ENCODE peak calls at places on chromosomes 6 and 20, in eight cellular contexts. One of them, this sample, is unnamed.

GRCh38 chr20:23193985-23194384 is 107.9 kb upstream of the CD93 start:
- DNase-seq in choroid plexus epithelial cell: no peak
- DNase-seq in astrocyte of the spinal cord: no peak
- DNase-seq in LHCN-M2: peak; percentile 18
- DNase-seq in AG09309: no peak
- DNase-seq in endothelial cell: no peak
- DNase-seq in mesendoderm: peak; percentile 58
- DNase-seq in GM03348: no peak
- DNase-seq in this sample: peak; percentile 33

GRCh38 chr6:104795363-104795762 is 64.4 kb downstream of the HACE1 start:
- DNase-seq in choroid plexus epithelial cell: no peak
- DNase-seq in astrocyte of the spinal cord: no peak
- DNase-seq in LHCN-M2: no peak
- DNase-seq in AG09309: no peak
- DNase-seq in endothelial cell: no peak
- DNase-seq in mesendoderm: peak; percentile 75
- DNase-seq in GM03348: no peak
- DNase-seq in this sample: no peak

GRCh38 chr6:151772436-151772835 is 35.0 kb upstream of the ESR1 start:
- DNase-seq in choroid plexus epithelial cell: no peak
- DNase-seq in astrocyte of the spinal cord: no peak
- DNase-seq in LHCN-M2: peak; percentile 31
- DNase-seq in AG09309: no peak
- DNase-seq in endothelial cell: no peak
- DNase-seq in mesendoderm: no peak
- DNase-seq in GM03348: no peak
- DNase-seq in this sample: no peak

GRCh38 chr20:57381596-57382503 is 9.3 kb upstream of the RBM38 start:
- DNase-seq in choroid plexus epithelial cell: peak; percentile 84
- DNase-seq in astrocyte of the spinal cord: peak; percentile 74
- DNase-seq in LHCN-M2: peak; percentile 57
- DNase-seq in AG09309: peak; percentile 31
- DNase-seq in endothelial cell: peak; percentile 87
- DNase-seq in mesendoderm: peak; percentile 78
- DNase-seq in GM03348: peak; percentile 90
- DNase-seq in this sample: peak; percentile 79

GRCh38 chr6:159875194-159875593 is 15.6 kb upstream of the MAS1 start:
- DNase-seq in choroid plexus epithelial cell: no peak
- DNase-seq in astrocyte of the spinal cord: no peak
- DNase-seq in LHCN-M2: no peak
- DNase-seq in AG09309: no peak
- DNase-seq in endothelial cell: no peak
- DNase-seq in mesendoderm: peak; percentile 14
- DNase-seq in GM03348: no peak
- DNase-seq in this sample: no peak

GRCh38 chr6:24883618-24884017 is 52.1 kb downstream of the RIPOR2 start:
- DNase-seq in choroid plexus epithelial cell: peak; percentile 53
- DNase-seq in astrocyte of the spinal cord: peak; percentile 56
- DNase-seq in LHCN-M2: peak; percentile 53
- DNase-seq in AG09309: peak; percentile 75
- DNase-seq in endothelial cell: no peak
- DNase-seq in mesendoderm: no peak
- DNase-seq in GM03348: peak; percentile 45
- DNase-seq in this sample: no peak

GRCh38 chr6:68427630-68428029 is 207.5 kb upstream of the ADGRB3 start:
- DNase-seq in choroid plexus epithelial cell: peak; percentile 58
- DNase-seq in astrocyte of the spinal cord: peak; percentile 71
- DNase-seq in LHCN-M2: peak; percentile 67
- DNase-seq in AG09309: no peak
- DNase-seq in endothelial cell: no peak
- DNase-seq in mesendoderm: no peak
- DNase-seq in GM03348: no peak
- DNase-seq in this sample: no peak

GRCh38 chr20:34300809-34301586 is 2.2 kb downstream of the AHCY start:
- DNase-seq in choroid plexus epithelial cell: no peak
- DNase-seq in astrocyte of the spinal cord: no peak
- DNase-seq in LHCN-M2: no peak
- DNase-seq in AG09309: no peak
- DNase-seq in endothelial cell: no peak
- DNase-seq in mesendoderm: peak; percentile 58
- DNase-seq in GM03348: peak; percentile 20
- DNase-seq in this sample: no peak

GRCh38 chr6:27224729-27225128 is 22.8 kb upstream of the PRSS16 start:
- DNase-seq in choroid plexus epithelial cell: no peak
- DNase-seq in astrocyte of the spinal cord: no peak
- DNase-seq in LHCN-M2: no peak
- DNase-seq in AG09309: no peak
- DNase-seq in endothelial cell: no peak
- DNase-seq in mesendoderm: no peak
- DNase-seq in GM03348: no peak
- DNase-seq in this sample: no peak

GRCh38 chr6:148200302-148200701 is 142.3 kb upstream of the SASH1 start:
- DNase-seq in choroid plexus epithelial cell: peak; percentile 7
- DNase-seq in astrocyte of the spinal cord: no peak
- DNase-seq in LHCN-M2: no peak
- DNase-seq in AG09309: no peak
- DNase-seq in endothelial cell: no peak
- DNase-seq in mesendoderm: no peak
- DNase-seq in GM03348: no peak
- DNase-seq in this sample: no peak

GRCh38 chr6:30263734-30264133 is 50.5 kb upstream of the TRIM26 start:
- DNase-seq in choroid plexus epithelial cell: peak; percentile 59
- DNase-seq in astrocyte of the spinal cord: peak; percentile 38
- DNase-seq in LHCN-M2: peak; percentile 60
- DNase-seq in AG09309: no peak
- DNase-seq in endothelial cell: no peak
- DNase-seq in mesendoderm: peak; percentile 63
- DNase-seq in GM03348: peak; percentile 51
- DNase-seq in this sample: peak; percentile 35

GRCh38 chr6:138103876-138104275 is 3.3 kb downstream of the PERP start:
- DNase-seq in choroid plexus epithelial cell: no peak
- DNase-seq in astrocyte of the spinal cord: no peak
- DNase-seq in LHCN-M2: no peak
- DNase-seq in AG09309: no peak
- DNase-seq in endothelial cell: no peak
- DNase-seq in mesendoderm: no peak
- DNase-seq in GM03348: no peak
- DNase-seq in this sample: no peak

GRCh38 chr6:118912646-118913045 is 18.7 kb downstream of the ASF1A start:
- DNase-seq in choroid plexus epithelial cell: no peak
- DNase-seq in astrocyte of the spinal cord: no peak
- DNase-seq in LHCN-M2: no peak
- DNase-seq in AG09309: no peak
- DNase-seq in endothelial cell: no peak
- DNase-seq in mesendoderm: no peak
- DNase-seq in GM03348: no peak
- DNase-seq in this sample: no peak

GRCh38 chr6:69816569-69816968 is 19.8 kb upstream of the LMBRD1 start:
- DNase-seq in choroid plexus epithelial cell: no peak
- DNase-seq in astrocyte of the spinal cord: no peak
- DNase-seq in LHCN-M2: no peak
- DNase-seq in AG09309: no peak
- DNase-seq in endothelial cell: no peak
- DNase-seq in mesendoderm: peak; percentile 66
- DNase-seq in GM03348: no peak
- DNase-seq in this sample: no peak

GRCh38 chr20:872855-873520 is 39.5 kb downstream of the FAM110A start:
- DNase-seq in choroid plexus epithelial cell: no peak
- DNase-seq in astrocyte of the spinal cord: no peak
- DNase-seq in LHCN-M2: no peak
- DNase-seq in AG09309: no peak
- DNase-seq in endothelial cell: peak; percentile 34
- DNase-seq in mesendoderm: peak; percentile 64
- DNase-seq in GM03348: no peak
- DNase-seq in this sample: no peak

GRCh38 chr6:117463762-117464665 is 18.5 kb upstream of the DCBLD1 start:
- DNase-seq in choroid plexus epithelial cell: peak; percentile 64
- DNase-seq in astrocyte of the spinal cord: peak; percentile 80
- DNase-seq in LHCN-M2: peak; percentile 82
- DNase-seq in AG09309: no peak
- DNase-seq in endothelial cell: no peak
- DNase-seq in mesendoderm: no peak
- DNase-seq in GM03348: peak; percentile 61
- DNase-seq in this sample: peak; percentile 76

GRCh38 chr6:22699046-22699639 is 129.8 kb downstream of the HDGFL1 start:
- DNase-seq in choroid plexus epithelial cell: peak; percentile 7
- DNase-seq in astrocyte of the spinal cord: no peak
- DNase-seq in LHCN-M2: peak; percentile 55
- DNase-seq in AG09309: no peak
- DNase-seq in endothelial cell: peak; percentile 4
- DNase-seq in mesendoderm: no peak
- DNase-seq in GM03348: no peak
- DNase-seq in this sample: no peak

GRCh38 chr20:46959081-46959692 is 64.5 kb downstream of the EYA2 start:
- DNase-seq in choroid plexus epithelial cell: peak; percentile 88
- DNase-seq in astrocyte of the spinal cord: peak; percentile 95
- DNase-seq in LHCN-M2: peak; percentile 97
- DNase-seq in AG09309: peak; percentile 75
- DNase-seq in endothelial cell: no peak
- DNase-seq in mesendoderm: no peak
- DNase-seq in GM03348: peak; percentile 83
- DNase-seq in this sample: peak; percentile 89

GRCh38 chr6:144935181-144935580 is 650.0 kb downstream of the UTRN start:
- DNase-seq in choroid plexus epithelial cell: no peak
- DNase-seq in astrocyte of the spinal cord: no peak
- DNase-seq in LHCN-M2: no peak
- DNase-seq in AG09309: no peak
- DNase-seq in endothelial cell: no peak
- DNase-seq in mesendoderm: no peak
- DNase-seq in GM03348: no peak
- DNase-seq in this sample: no peak

GRCh38 chr20:8094845-8095244 is 37.2 kb upstream of the PLCB1 start:
- DNase-seq in choroid plexus epithelial cell: no peak
- DNase-seq in astrocyte of the spinal cord: no peak
- DNase-seq in LHCN-M2: no peak
- DNase-seq in AG09309: peak; percentile 16
- DNase-seq in endothelial cell: no peak
- DNase-seq in mesendoderm: no peak
- DNase-seq in GM03348: peak; percentile 35
- DNase-seq in this sample: peak; percentile 90

GRCh38 chr20:37846573-37846972 is 56.4 kb upstream of the VSTM2L start:
- DNase-seq in choroid plexus epithelial cell: no peak
- DNase-seq in astrocyte of the spinal cord: no peak
- DNase-seq in LHCN-M2: no peak
- DNase-seq in AG09309: no peak
- DNase-seq in endothelial cell: no peak
- DNase-seq in mesendoderm: peak; percentile 58
- DNase-seq in GM03348: no peak
- DNase-seq in this sample: no peak

GRCh38 chr20:16944753-16945152 is 196.6 kb downstream of the OTOR start:
- DNase-seq in choroid plexus epithelial cell: no peak
- DNase-seq in astrocyte of the spinal cord: no peak
- DNase-seq in LHCN-M2: no peak
- DNase-seq in AG09309: no peak
- DNase-seq in endothelial cell: no peak
- DNase-seq in mesendoderm: peak; percentile 59
- DNase-seq in GM03348: no peak
- DNase-seq in this sample: no peak

GRCh38 chr20:63337786-63338420 is 23.2 kb downstream of the CHRNA4 start:
- DNase-seq in choroid plexus epithelial cell: peak; percentile 68
- DNase-seq in astrocyte of the spinal cord: peak; percentile 36
- DNase-seq in LHCN-M2: peak; percentile 15
- DNase-seq in AG09309: no peak
- DNase-seq in endothelial cell: no peak
- DNase-seq in mesendoderm: no peak
- DNase-seq in GM03348: no peak
- DNase-seq in this sample: peak; percentile 4

GRCh38 chr6:105459049-105459448 is 56.2 kb upstream of the PREP start:
- DNase-seq in choroid plexus epithelial cell: no peak
- DNase-seq in astrocyte of the spinal cord: peak; percentile 26
- DNase-seq in LHCN-M2: peak; percentile 99
- DNase-seq in AG09309: no peak
- DNase-seq in endothelial cell: no peak
- DNase-seq in mesendoderm: no peak
- DNase-seq in GM03348: no peak
- DNase-seq in this sample: peak; percentile 18

GRCh38 chr6:4914412-4915159 is 89.3 kb downstream of the RPP40 start:
- DNase-seq in choroid plexus epithelial cell: peak; percentile 73
- DNase-seq in astrocyte of the spinal cord: peak; percentile 48
- DNase-seq in LHCN-M2: peak; percentile 81
- DNase-seq in AG09309: peak; percentile 21
- DNase-seq in endothelial cell: no peak
- DNase-seq in mesendoderm: no peak
- DNase-seq in GM03348: peak; percentile 47
- DNase-seq in this sample: no peak

GRCh38 chr6:92690997-92691599 is 728.3 kb downstream of the EPHA7 start:
- DNase-seq in choroid plexus epithelial cell: peak; percentile 53
- DNase-seq in astrocyte of the spinal cord: peak; percentile 22
- DNase-seq in LHCN-M2: peak; percentile 59
- DNase-seq in AG09309: no peak
- DNase-seq in endothelial cell: no peak
- DNase-seq in mesendoderm: no peak
- DNase-seq in GM03348: no peak
- DNase-seq in this sample: no peak

This sample was measured in fibroblast of the aortic adventitia.